ENCODE peak calls at places on chromosomes 4 and X, in ten cellular contexts. E is HCT116; I is IMR-90; S is endodermal cell; M is fibroblast of lung; N is A673; L is hepatocyte; A is esophagus squamous epithelium; G is CD4-positive, CD25-positive, alpha-beta regulatory T cell; V is GM23248. R is an unnamed sample. For H3K36me3, the result is how much of the 10 kb centered on the place peaks cover.

GRCh38 chrX:52353838-52354237 is 15.0 kb upstream of the XAGE2 start:
- DNase-seq in A (no peak), G (no peak), V (no peak), E (no peak), L (no peak), I (no peak), M (no peak), N (peak), S (peak), R (no peak)

GRCh38 chr4:6394671-6395081 is 77.7 kb downstream of the PPP2R2C start:
- DNase-seq in M (no peak), E (no peak), A (no peak), L (no peak), G (no peak), V (no peak), I (no peak), S (no peak), N (no peak), R (no peak)

GRCh38 chr4:165766976-165767375 is 106.1 kb upstream of the TLL1 start:
- DNase-seq in I (no peak), N (no peak), V (no peak), L (no peak), A (no peak), G (no peak), M (no peak), S (no peak), E (no peak), R (no peak)

GRCh38 chr4:102642571-102643298 is 118.0 kb downstream of the MANBA start:
- DNase-seq in V (peak), N (no peak), S (no peak), A (no peak), L (no peak), M (peak), G (no peak), E (no peak), I (peak), R (no peak)

GRCh38 chr4:61583696-61584095 is 383.6 kb downstream of the ADGRL3 start:
- DNase-seq in S (no peak), E (no peak), N (no peak), A (no peak), I (peak), V (no peak), L (no peak), G (no peak), M (no peak), R (no peak)

GRCh38 chr4:15636818-15637217 is 18.3 kb downstream of the FBXL5 start:
- DNase-seq in N (no peak), I (no peak), A (no peak), G (no peak), V (no peak), E (no peak), L (no peak), M (no peak), S (no peak), R (no peak)

GRCh38 chr4:145539677-145540076 is 58.0 kb downstream of the SMAD1 start:
- DNase-seq in S (no peak), L (no peak), E (no peak), I (no peak), V (no peak), G (no peak), M (no peak), N (no peak), A (no peak), R (no peak)

GRCh38 chr4:152118108-152118507 is 357.3 kb upstream of the GATB start:
- DNase-seq in L (no peak), E (no peak), G (no peak), I (no peak), M (no peak), A (no peak), N (no peak), V (no peak), S (no peak), R (no peak)

GRCh38 chrX:106599411-106599810 is 12.4 kb upstream of the RADX start:
- DNase-seq in A (no peak), L (no peak), I (no peak), M (no peak), E (no peak), S (no peak), V (no peak), N (no peak), G (no peak), R (no peak)

GRCh38 chr4:145545538-145546224 is 64.0 kb downstream of the SMAD1 start:
- DNase-seq in N (peak), M (peak), A (no peak), E (peak), G (no peak), L (peak), V (peak), S (no peak), I (peak), R (no peak)

GRCh38 chr4:122576261-122577188 is 44.3 kb downstream of the IL21 start:
- DNase-seq in S (no peak), M (peak), V (peak), G (no peak), E (peak), N (peak), L (peak), A (no peak), I (peak), R (peak)

GRCh38 chr4:112112590-112113170 is 32.6 kb upstream of the FAM241A start:
- DNase-seq in I (no peak), S (no peak), M (peak), E (no peak), L (no peak), V (no peak), G (no peak), N (no peak), A (no peak), R (no peak)

GRCh38 chr4:7375427-7375826 is 59.3 kb downstream of the PSAPL1 start:
- DNase-seq in V (peak), N (no peak), I (peak), S (no peak), L (no peak), E (no peak), G (no peak), M (peak), A (no peak), R (no peak)

GRCh38 chr4:166315721-166316467 is 442.9 kb downstream of the TLL1 start:
- DNase-seq in I (no peak), G (no peak), L (no peak), S (peak), V (no peak), M (no peak), E (no peak), A (no peak), N (no peak), R (no peak)

GRCh38 chr4:131091896-131092295 is 1995.9 kb downstream of the C4orf33 start:
- DNase-seq in V (peak), N (peak), S (no peak), E (peak), A (no peak), G (no peak), I (peak), M (peak), L (peak), R (no peak)

GRCh38 chr4:185846550-185847210 is 34.7 kb upstream of the SORBS2 start:
- DNase-seq in G (no peak), E (no peak), S (no peak), I (no peak), N (no peak), A (no peak), M (no peak), L (no peak), V (peak), R (no peak)

GRCh38 chrX:85004255-85004654 is 578 bp downstream of the APOOL start:
- DNase-seq in G (no peak), S (no peak), L (no peak), N (peak), A (no peak), V (peak), E (no peak), I (peak), M (peak), R (no peak)

GRCh38 chrX:103404225-103405008 is 28.1 kb downstream of the BEX3 start:
- DNase-seq in E (peak), V (peak), S (peak), I (peak), M (peak), G (peak), A (no peak), N (peak), L (peak), R (peak)

GRCh38 chr4:152735302-152735917 is 44.1 kb downstream of the TIGD4 start:
- DNase-seq in L (peak), A (no peak), S (no peak), G (no peak), N (peak), M (peak), V (peak), I (peak), E (peak), R (no peak)

GRCh38 chrX:133151320-133151719 is 54.4 kb upstream of the USP26 start:
- DNase-seq in I (no peak), A (no peak), M (no peak), E (no peak), L (peak), S (no peak), N (no peak), V (peak), G (no peak), R (no peak)

GRCh38 chr4:121822796-121823504 is 733 bp downstream of the CCNA2 start:
- DNase-seq in M (peak), V (peak), G (peak), S (peak), I (no peak), N (peak), A (no peak), E (no peak), L (peak), R (peak)

GRCh38 chrX:9848718-9849481 is 62.7 kb downstream of the SHROOM2 start:
- DNase-seq in L (no peak), A (no peak), V (no peak), N (no peak), M (no peak), S (no peak), G (no peak), E (no peak), I (no peak), R (no peak)

GRCh38 chr4:8414377-8414776 is 26.1 kb downstream of the ACOX3 start:
- DNase-seq in N (no peak), L (no peak), S (no peak), E (no peak), A (no peak), M (no peak), G (no peak), V (no peak), I (no peak), R (peak)

GRCh38 chr4:23438764-23439163 is 451.1 kb downstream of the PPARGC1A start:
- DNase-seq in S (no peak), V (no peak), A (no peak), G (no peak), E (no peak), M (no peak), I (no peak), L (no peak), N (no peak), R (no peak)

DNA sequence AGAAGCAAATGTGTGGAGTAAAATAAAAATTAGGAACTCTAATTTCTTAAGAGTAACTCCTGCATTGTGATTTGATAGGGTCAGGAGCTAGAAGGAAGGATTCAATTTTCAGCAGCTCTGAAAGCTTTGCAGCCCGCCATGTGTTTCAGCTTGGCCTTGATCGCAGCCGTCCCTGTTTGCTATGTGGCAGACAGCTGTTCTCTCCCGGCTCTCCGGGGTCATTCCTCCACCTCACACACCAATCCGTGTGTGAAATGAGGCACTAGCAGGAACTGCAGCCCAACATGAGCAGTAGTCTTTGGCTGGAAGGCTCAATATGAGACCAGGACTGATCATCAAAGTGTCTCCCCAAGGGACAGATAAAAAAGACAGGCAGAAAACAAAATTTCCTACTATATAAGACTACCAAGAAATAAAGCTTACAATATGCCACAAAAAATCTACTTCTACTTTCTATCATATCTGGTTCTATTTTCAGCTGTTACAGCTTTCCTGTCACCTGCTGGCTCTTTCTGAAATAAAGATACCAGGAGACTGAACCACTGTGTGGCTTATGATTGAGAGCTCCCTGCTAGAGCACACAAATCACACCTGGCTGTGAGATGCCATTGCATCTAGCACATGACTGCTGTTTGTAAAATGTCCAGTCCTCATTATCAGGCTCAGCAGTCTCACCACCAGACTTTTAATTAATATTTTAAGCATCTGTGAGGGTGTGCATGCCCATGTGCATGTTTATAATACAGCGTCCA is 44.1 kb upstream of the SEC24B start:
- DNase-seq in M (no peak), E (no peak), G (no peak), N (no peak), S (peak), A (no peak), V (no peak), I (no peak), L (peak), R (no peak)
- H3K27ac ChIP-seq in M (no peak), E (no peak), G (no peak), N (no peak), S (no peak), A (no peak), V (no peak), I (no peak), L (no peak), R (no peak)

GRCh38 chr4:143539670-143540023 is 26.1 kb downstream of the SMARCA5 start:
- DNase-seq in M (no peak), S (no peak), G (no peak), I (no peak), N (no peak), V (no peak), E (no peak), L (no peak), A (no peak), R (no peak)

GRCh38 chr4:143538979-143539669 is 25.6 kb downstream of the SMARCA5 start:
- DNase-seq in M (no peak), A (no peak), I (no peak), S (no peak), N (no peak), L (no peak), V (no peak), G (no peak), E (no peak), R (no peak)
- H3K36me3 ChIP-seq in M (under half), A (under half), I (under half), S (half or more), N (half or more), L (under half), V (half or more), G (half or more), E (half or more), R (half or more)

GRCh38 chr4:52715914-52716313 is 35.3 kb downstream of the ERVMER34-1 start:
- DNase-seq in A (no peak), G (no peak), I (no peak), S (no peak), V (no peak), L (no peak), E (no peak), M (no peak), N (no peak), R (no peak)
- H3K27ac ChIP-seq in A (no peak), G (no peak), I (no peak), S (no peak), V (no peak), L (no peak), E (peak), M (no peak), N (no peak), R (no peak)

GRCh38 chr4:118279920-118280432 is 72.8 kb downstream of the PRSS12 start:
- DNase-seq in G (no peak), A (no peak), V (no peak), S (no peak), M (peak), N (no peak), I (no peak), L (no peak), E (no peak), R (no peak)

GRCh38 chr4:118280501-118281218 is 72.1 kb downstream of the PRSS12 start:
- DNase-seq in V (peak), A (no peak), I (peak), N (peak), E (peak), L (peak), G (peak), S (peak), M (peak), R (peak)

GRCh38 chr4:118282692-118283091 is 70.1 kb downstream of the PRSS12 start:
- DNase-seq in E (no peak), S (peak), G (no peak), N (peak), V (peak), M (peak), A (no peak), I (peak), L (no peak), R (no peak)

GRCh38 chr4:118284169-118284568 is 68.6 kb downstream of the PRSS12 start:
- DNase-seq in N (no peak), E (no peak), I (peak), A (no peak), V (no peak), M (no peak), L (no peak), S (no peak), G (no peak), R (no peak)

GRCh38 chr4:118281611-118282442 is 71.0 kb downstream of the PRSS12 start:
- DNase-seq in L (peak), V (peak), A (no peak), N (peak), M (peak), I (peak), E (no peak), G (no peak), S (peak), R (no peak)
- H3K36me3 ChIP-seq in L (under half), V (under half), A (under half), N (under half), M (under half), I (under half), E (under half), G (under half), S (under half), R (under half)

DNA sequence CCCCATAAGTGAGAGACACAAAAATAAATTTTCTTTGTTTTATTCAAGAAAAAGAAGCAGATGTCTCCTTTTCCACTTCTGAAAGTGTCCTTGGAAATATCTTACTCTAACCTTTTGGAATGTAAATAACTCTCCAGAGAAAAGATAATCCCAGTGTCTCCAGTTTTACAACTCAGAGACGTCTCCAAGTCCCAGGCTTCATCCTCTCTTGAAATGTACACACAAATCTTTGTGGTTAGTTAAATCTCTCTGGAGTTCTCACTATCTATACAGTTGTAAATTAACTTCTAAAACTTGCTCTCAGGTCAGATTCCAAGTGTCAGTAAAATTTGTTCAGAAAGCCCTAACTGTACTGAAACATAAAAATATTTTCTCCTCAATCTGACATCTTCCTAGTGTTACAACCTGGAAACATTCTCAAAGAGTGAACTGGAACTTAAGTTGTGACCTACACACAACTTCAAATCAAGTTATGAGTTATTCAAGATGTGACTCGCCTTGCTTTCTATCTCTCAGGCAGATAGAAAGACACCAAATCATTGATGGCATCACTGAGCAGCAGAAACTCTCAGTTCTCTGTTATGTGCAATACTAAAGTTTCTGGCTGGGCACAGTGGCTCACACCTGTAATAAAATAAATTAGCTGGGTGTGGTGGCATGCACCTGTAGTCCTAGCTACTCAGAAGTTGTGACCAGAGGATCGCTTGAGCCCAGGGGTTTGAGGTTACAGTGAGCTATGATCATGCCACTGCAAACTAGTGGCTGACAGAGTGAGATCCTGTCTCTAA is 284.2 kb downstream of the RCHY1 start:
- DNase-seq in I (peak), V (no peak), M (no peak), N (no peak), L (peak), E (no peak), S (no peak), A (no peak), G (no peak), R (no peak)
- H3K27ac ChIP-seq in I (no peak), V (no peak), M (no peak), N (no peak), L (peak), E (no peak), S (no peak), A (no peak), G (no peak), R (no peak)

GRCh38 chrX:154357205-154357604 is 17.2 kb downstream of the FLNA start:
- DNase-seq in L (no peak), G (no peak), V (no peak), M (no peak), E (no peak), I (no peak), S (no peak), N (no peak), A (no peak), R (no peak)
- H3K36me3 ChIP-seq in L (under half), G (half or more), V (under half), M (half or more), E (under half), I (half or more), S (half or more), N (half or more), A (under half), R (half or more)

GRCh38 chrX:6053126-6053625 is 175.5 kb downstream of the NLGN4X start:
- DNase-seq in A (no peak), E (no peak), V (no peak), I (no peak), N (peak), G (no peak), L (peak), S (no peak), M (no peak), R (no peak)

GRCh38 chrX:6049132-6049531 is 179.5 kb downstream of the NLGN4X start:
- DNase-seq in S (no peak), A (no peak), L (no peak), G (no peak), E (no peak), N (no peak), V (no peak), I (no peak), M (no peak), R (no peak)

DNA sequence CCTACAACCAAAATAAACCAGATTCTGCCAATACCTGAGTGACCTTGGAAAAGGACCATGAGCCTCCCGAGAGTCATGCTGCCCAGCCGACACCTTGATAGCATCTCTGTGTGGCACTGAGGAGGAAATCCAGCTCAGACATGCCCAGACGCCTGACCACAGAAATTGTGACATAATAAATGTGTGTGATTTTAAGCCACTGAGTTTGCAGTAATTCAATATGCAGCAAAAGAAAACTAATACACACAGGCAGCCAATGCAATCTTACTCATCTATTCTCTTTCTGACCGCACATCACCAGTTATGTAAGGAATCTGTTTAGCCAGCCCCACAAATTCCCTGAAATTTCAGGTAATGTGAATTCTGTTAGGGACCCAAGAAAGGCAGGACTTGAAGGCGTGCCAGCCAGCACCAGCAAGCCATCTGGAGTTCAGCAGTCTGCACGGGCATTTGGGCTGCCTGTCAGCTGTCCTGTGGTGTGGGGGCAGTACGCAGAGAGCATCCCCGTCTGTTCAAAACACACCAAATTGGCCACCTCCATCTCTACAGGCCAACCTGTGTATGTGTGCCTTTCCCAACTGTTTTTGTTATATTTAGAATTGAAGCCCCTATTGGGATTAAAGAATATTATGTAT is 176.4 kb downstream of the NLGN4X start:
- DNase-seq in L (no peak), I (no peak), A (no peak), E (no peak), G (no peak), V (no peak), M (no peak), N (no peak), S (no peak), R (no peak)
- H3K27ac ChIP-seq in L (no peak), I (no peak), A (no peak), E (no peak), G (no peak), V (no peak), M (no peak), N (no peak), S (no peak), R (no peak)

GRCh38 chrX:20159811-20160385 is 18.3 kb upstream of the EIF1AX start:
- DNase-seq in I (no peak), V (peak), G (no peak), E (no peak), L (no peak), S (no peak), N (no peak), A (no peak), M (no peak), R (no peak)
- H3K36me3 ChIP-seq in I (under half), V (under half), G (half or more), E (under half), L (under half), S (under half), N (under half), A (under half), M (under half), R (under half)

GRCh38 chrX:71301195-71301924 is at the start of gene ITGB1BP2:
- DNase-seq in L (peak), N (no peak), E (no peak), S (no peak), I (peak), V (peak), A (no peak), G (no peak), M (peak), R (no peak)
- H3K27ac ChIP-seq in L (peak), N (no peak), E (no peak), S (no peak), I (no peak), V (peak), A (peak), G (no peak), M (no peak), R (no peak)